ENCODE peak calls at places on chromosomes 13 and 19, in four cellular contexts. K is H1, X is IMR-90, S is H9. I is an unnamed sample.

GRCh38 chr19:38081547-38082255 is 142.3 kb downstream of the DPF1 start:
- DNase-seq in K (no peak), X (no peak), S (no peak), I (no peak)

GRCh38 chr13:44406617-44407016 is 33.0 kb downstream of the SERP2 start:
- DNase-seq in K (no peak), X (no peak), S (no peak), I (no peak)

GRCh38 chr19:55692681-55693081 is 17.7 kb downstream of the EPN1 start:
- DNase-seq in K (no peak), X (no peak), S (no peak), I (no peak)

GRCh38 chr13:96958286-96958891 is 35.9 kb downstream of the OXGR1 start:
- DNase-seq in K (no peak), X (peak), S (no peak), I (peak)

GRCh38 chr19:41225238-41226052 is 6.4 kb downstream of the AXL start:
- DNase-seq in K (peak), X (peak), S (peak), I (no peak)

GRCh38 chr19:57111329-57111644 is 8.5 kb upstream of the USP29 start:
- DNase-seq in K (no peak), X (no peak), S (no peak), I (no peak)

GRCh38 chr19:40592170-40592569 is 9.0 kb upstream of the LTBP4 start:
- DNase-seq in K (no peak), X (peak), S (peak), I (no peak)

GRCh38 chr13:102846261-102847015 is 606 bp downstream of the ERCC5 start:
- DNase-seq in K (no peak), X (peak), S (peak), I (no peak)

GRCh38 chr13:99034333-99035085 is 56.6 kb upstream of the DOCK9 start:
- DNase-seq in K (no peak), X (no peak), S (no peak), I (no peak)

GRCh38 chr19:44777715-44778347 is at the start of gene CBLC:
- DNase-seq in K (peak), X (no peak), S (peak), I (no peak)

GRCh38 chr13:107669356-107669755 is 546.0 kb downstream of the LIG4 start:
- DNase-seq in K (no peak), X (peak), S (no peak), I (no peak)

GRCh38 chr13:98782654-98783053 is 30.2 kb upstream of the SLC15A1 start:
- DNase-seq in K (no peak), X (no peak), S (no peak), I (no peak)

GRCh38 chr13:100138859-100139491 is 50.1 kb downstream of the PCCA start:
- DNase-seq in K (no peak), X (no peak), S (no peak), I (no peak)

GRCh38 chr13:35920816-35921215 is 210.4 kb downstream of the DCLK1 start:
- DNase-seq in K (no peak), X (no peak), S (no peak), I (no peak)

GRCh38 chr13:31162151-31163008 is 676 bp upstream of the HSPH1 start:
- DNase-seq in K (peak), X (peak), S (peak), I (peak)

GRCh38 chr13:27211771-27212364 is 39.5 kb upstream of the RPL21 start:
- DNase-seq in K (no peak), X (peak), S (no peak), I (no peak)

GRCh38 chr19:34996978-34997640 is 3.0 kb upstream of the GRAMD1A start:
- DNase-seq in K (no peak), X (no peak), S (no peak), I (no peak)

GRCh38 chr13:22196777-22197176 is 525.9 kb downstream of the FGF9 start:
- DNase-seq in K (no peak), X (no peak), S (no peak), I (no peak)

GRCh38 chr19:17302391-17303166 is 646 bp downstream of the ABHD8 start:
- DNase-seq in K (no peak), X (no peak), S (no peak), I (no peak)
- H2BK15ac ChIP-seq in K (no peak), X (no peak), S (no peak), I (peak)

DNA sequence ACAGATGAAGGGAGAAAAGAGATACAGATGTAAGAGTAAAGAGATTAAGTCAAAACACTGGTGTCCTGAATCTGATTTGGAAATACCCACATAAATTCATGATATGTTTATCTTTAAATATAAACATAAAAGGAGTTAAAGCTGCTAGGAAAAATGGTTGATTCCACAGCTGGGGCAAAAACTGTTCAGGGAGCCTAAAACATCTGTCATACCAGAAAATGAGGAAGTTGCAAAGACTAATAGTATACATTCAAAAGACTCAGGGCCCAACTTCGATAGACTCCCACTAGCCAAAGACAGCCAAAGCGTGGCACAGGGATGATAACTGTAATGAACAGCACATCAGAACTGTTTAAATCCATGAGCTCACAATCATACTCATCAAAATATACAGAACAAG is 62.0 kb downstream of the ABCC4 start:
- DNase-seq in K (no peak), X (peak), S (no peak), I (no peak)
- H3K27ac ChIP-seq in K (no peak), X (peak), S (no peak), I (no peak)

GRCh38 chr13:90246005-90246404 is 1101.5 kb upstream of the MIR17HG start:
- DNase-seq in K (no peak), X (no peak), S (no peak), I (no peak)
- H3K14ac ChIP-seq in K (no peak), X (no peak), S (no peak), I (no peak)

DNA sequence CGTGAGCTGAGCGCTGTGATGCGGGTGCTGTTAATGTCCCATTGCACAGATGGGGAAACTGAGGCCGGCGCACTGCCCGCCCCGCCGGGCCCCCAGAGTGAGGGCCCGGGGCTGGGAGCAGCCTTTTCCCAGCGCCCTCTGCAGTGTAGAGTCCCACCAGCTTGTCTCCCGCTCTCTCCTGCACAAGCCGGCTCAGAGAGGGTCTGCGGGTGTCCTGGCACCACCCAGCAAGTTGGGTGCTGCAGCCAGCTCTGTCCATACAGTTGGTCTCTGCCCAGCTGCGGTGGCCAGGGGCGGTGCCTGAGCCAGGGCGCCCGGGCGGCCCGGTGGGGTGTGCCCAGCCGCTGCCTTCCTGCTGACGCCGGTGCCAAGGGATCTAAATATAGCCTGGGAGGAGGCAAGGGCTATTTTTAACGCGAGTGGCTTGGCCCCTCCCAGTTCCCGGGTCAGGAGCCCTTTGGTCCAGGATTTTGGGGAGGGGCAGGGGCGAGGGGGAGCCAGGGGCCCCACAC is 19.3 kb downstream of the GADD45B start:
- DNase-seq in K (no peak), X (peak), S (no peak), I (no peak)
- H2BK15ac ChIP-seq in K (no peak), X (peak), S (no peak), I (peak)

GRCh38 chr19:51142119-51142518 is at the start of gene SIGLEC7:
- DNase-seq in K (no peak), X (no peak), S (no peak), I (no peak)
- H3K27ac ChIP-seq in K (no peak), X (no peak), S (no peak), I (no peak)

GRCh38 chr19:45886427-45887310 is 728 bp upstream of the IRF2BP1 start:
- DNase-seq in K (no peak), X (peak), S (peak), I (peak)
- H3K14ac ChIP-seq in K (no peak), X (peak), S (peak), I (no peak)

DNA sequence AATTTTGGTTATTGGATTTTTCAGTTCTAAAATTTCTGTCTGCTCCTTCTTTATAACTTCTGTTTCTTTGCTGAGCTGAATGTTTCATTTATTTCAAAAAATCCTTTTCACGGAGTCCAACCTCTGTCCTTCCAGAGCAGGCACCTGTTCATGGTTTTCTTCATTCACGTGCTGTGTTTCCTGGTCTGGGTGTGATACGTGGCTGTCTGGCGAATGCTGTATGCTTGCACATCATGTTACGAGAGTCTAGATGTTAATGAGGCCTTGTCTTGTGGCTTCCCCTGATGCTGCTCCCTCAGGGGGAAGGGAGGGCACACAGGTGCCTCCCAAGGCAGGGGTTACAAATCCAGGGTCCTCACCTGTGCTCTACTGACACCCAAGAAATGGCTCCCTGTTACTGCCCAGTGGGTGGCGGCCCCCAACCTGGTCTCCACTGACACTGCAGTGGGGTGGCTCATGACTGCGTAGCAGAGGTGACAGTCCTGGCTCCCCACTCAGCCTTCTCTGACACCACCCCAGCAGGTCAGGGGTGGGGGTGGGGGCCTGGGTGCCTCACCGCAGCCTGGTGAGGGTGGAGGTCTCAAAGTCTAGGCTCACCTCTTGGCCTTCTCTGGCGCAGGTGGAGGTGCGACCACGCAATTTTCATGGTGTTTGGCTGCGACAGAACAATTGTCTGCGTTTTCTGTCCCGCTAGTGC is 20.1 kb upstream of the RAB20 start:
- DNase-seq in K (no peak), X (no peak), S (no peak), I (no peak)
- H2BK15ac ChIP-seq in K (no peak), X (no peak), S (no peak), I (no peak)

I was measured in neuronal stem cell.